ENCODE peak calls at places on chromosomes 2 and 18, in eight cellular contexts. Q, C, A, F, E, V, R and G are unnamed samples.

GRCh38 chr2:188975497-188976102 is 1.4 kb downstream of the COL3A1 start:
- DNase-seq in Q (no peak), C (no peak), A (peak), F (peak), E (no peak), V (no peak), R (no peak), G (peak)

GRCh38 chr18:23547806-23548205 is 38.5 kb downstream of the NPC1 start:
- DNase-seq in Q (no peak), C (no peak), A (peak), F (no peak), E (no peak), V (no peak), R (no peak), G (peak)

GRCh38 chr2:18063826-18064485 is 185.5 kb downstream of the KCNS3 start:
- DNase-seq in Q (no peak), C (no peak), A (no peak), F (no peak), E (no peak), V (no peak), R (no peak), G (no peak)

GRCh38 chr2:102801098-102801718 is 39.4 kb downstream of the TMEM182 start:
- DNase-seq in Q (no peak), C (peak), A (peak), F (peak), E (no peak), V (no peak), R (no peak), G (peak)

GRCh38 chr2:11930211-11930761 is 183.9 kb downstream of the LPIN1 start:
- DNase-seq in Q (peak), C (no peak), A (peak), F (no peak), E (no peak), V (no peak), R (peak), G (no peak)

GRCh38 chr2:37585295-37585908 is 86.0 kb downstream of the CDC42EP3 start:
- DNase-seq in Q (no peak), C (no peak), A (no peak), F (peak), E (no peak), V (peak), R (peak), G (peak)

GRCh38 chr2:239545741-239546392 is 145.0 kb upstream of the HDAC4 start:
- DNase-seq in Q (no peak), C (no peak), A (no peak), F (no peak), E (no peak), V (no peak), R (no peak), G (no peak)

GRCh38 chr2:171855401-171855800 is 38.6 kb downstream of the SLC25A12 start:
- DNase-seq in Q (no peak), C (no peak), A (no peak), F (peak), E (no peak), V (no peak), R (no peak), G (no peak)

GRCh38 chr2:156800065-156800556 is 363.9 kb downstream of the GPD2 start:
- DNase-seq in Q (no peak), C (peak), A (no peak), F (no peak), E (no peak), V (no peak), R (no peak), G (no peak)

GRCh38 chr2:128172191-128172590 is 81.2 kb downstream of the UGGT1 start:
- DNase-seq in Q (no peak), C (peak), A (no peak), F (peak), E (no peak), V (no peak), R (no peak), G (peak)

GRCh38 chr2:39094717-39095363 is 26.0 kb downstream of the SOS1 start:
- DNase-seq in Q (no peak), C (no peak), A (peak), F (peak), E (no peak), V (no peak), R (no peak), G (peak)

GRCh38 chr2:134369220-134369902 is 115.5 kb downstream of the MGAT5 start:
- DNase-seq in Q (no peak), C (no peak), A (no peak), F (no peak), E (no peak), V (no peak), R (no peak), G (no peak)

GRCh38 chr18:58887613-58887963 is 22.9 kb downstream of the ZNF532 start:
- DNase-seq in Q (peak), C (no peak), A (peak), F (no peak), E (no peak), V (peak), R (peak), G (no peak)

GRCh38 chr2:46230115-46230571 is 67.1 kb upstream of the EPAS1 start:
- DNase-seq in Q (peak), C (no peak), A (peak), F (no peak), E (peak), V (no peak), R (peak), G (no peak)

GRCh38 chr2:135963841-135964240 is 21.6 kb downstream of the DARS1 start:
- DNase-seq in Q (no peak), C (no peak), A (peak), F (peak), E (no peak), V (no peak), R (no peak), G (no peak)

GRCh38 chr2:147449323-147450080 is 395.3 kb upstream of the ACVR2A start:
- DNase-seq in Q (no peak), C (peak), A (no peak), F (no peak), E (no peak), V (no peak), R (no peak), G (no peak)

GRCh38 chr2:33126973-33127372 is 180.2 kb downstream of the LTBP1 start:
- DNase-seq in Q (no peak), C (no peak), A (peak), F (peak), E (no peak), V (no peak), R (no peak), G (peak)

GRCh38 chr2:26605195-26605968 is 35.8 kb downstream of the CIB4 start:
- DNase-seq in Q (no peak), C (peak), A (peak), F (peak), E (peak), V (no peak), R (no peak), G (peak)

GRCh38 chr2:143936758-143937562 is 583.0 kb downstream of the ZEB2 start:
- DNase-seq in Q (peak), C (peak), A (no peak), F (peak), E (no peak), V (peak), R (peak), G (peak)

GRCh38 chr2:21233178-21233577 is 109.4 kb downstream of the TDRD15 start:
- DNase-seq in Q (no peak), C (no peak), A (no peak), F (no peak), E (no peak), V (no peak), R (no peak), G (no peak)

GRCh38 chr2:4336855-4337254 is 633.5 kb downstream of the DCDC2C start:
- DNase-seq in Q (no peak), C (no peak), A (no peak), F (no peak), E (no peak), V (no peak), R (no peak), G (no peak)

GRCh38 chr2:71962350-71962749 is 185.3 kb downstream of the CYP26B1 start:
- DNase-seq in Q (no peak), C (no peak), A (no peak), F (no peak), E (no peak), V (no peak), R (no peak), G (no peak)

GRCh38 chr2:20957745-20958144 is 86.1 kb downstream of the APOB start:
- DNase-seq in Q (no peak), C (no peak), A (no peak), F (no peak), E (no peak), V (no peak), R (no peak), G (no peak)

GRCh38 chr2:118834901-118835738 is 12.3 kb downstream of the EN1 start:
- DNase-seq in Q (no peak), C (peak), A (no peak), F (no peak), E (no peak), V (no peak), R (no peak), G (no peak)

GRCh38 chr2:240505946-240506345 is 51.8 kb downstream of the ANKMY1 start:
- DNase-seq in Q (no peak), C (no peak), A (no peak), F (no peak), E (no peak), V (no peak), R (peak), G (no peak)

GRCh38 chr2:233912799-233913423 is 4.3 kb upstream of the TRPM8 start:
- DNase-seq in Q (no peak), C (peak), A (peak), F (peak), E (peak), V (no peak), R (no peak), G (peak)

GRCh38 chr2:207337234-207338219 is 171.8 kb upstream of the KLF7 start:
- DNase-seq in Q (no peak), C (no peak), A (peak), F (peak), E (no peak), V (no peak), R (no peak), G (peak)
- H3K4me3 ChIP-seq in Q (no peak), C (no peak), A (no peak), F (no peak), E (no peak), V (no peak), R (no peak), G (no peak)

GRCh38 chr2:153477096-153477555 is 1.4 kb downstream of the RPRM start:
- DNase-seq in Q (peak), C (peak), A (no peak), F (no peak), E (no peak), V (no peak), R (no peak), G (no peak)
- TF ChIP-seq CTCF in Q (no peak), C (peak), A (peak), F (no peak), E (no peak), V (no peak), R (no peak), G (no peak)

GRCh38 chr18:8822643-8823042 is 117.3 kb downstream of the MTCL1 start:
- DNase-seq in Q (no peak), C (no peak), A (no peak), F (no peak), E (no peak), V (no peak), R (no peak), G (no peak)
- H3K4me3 ChIP-seq in Q (no peak), C (no peak), A (no peak), F (no peak), E (no peak), V (no peak), R (no peak), G (no peak)

DNA sequence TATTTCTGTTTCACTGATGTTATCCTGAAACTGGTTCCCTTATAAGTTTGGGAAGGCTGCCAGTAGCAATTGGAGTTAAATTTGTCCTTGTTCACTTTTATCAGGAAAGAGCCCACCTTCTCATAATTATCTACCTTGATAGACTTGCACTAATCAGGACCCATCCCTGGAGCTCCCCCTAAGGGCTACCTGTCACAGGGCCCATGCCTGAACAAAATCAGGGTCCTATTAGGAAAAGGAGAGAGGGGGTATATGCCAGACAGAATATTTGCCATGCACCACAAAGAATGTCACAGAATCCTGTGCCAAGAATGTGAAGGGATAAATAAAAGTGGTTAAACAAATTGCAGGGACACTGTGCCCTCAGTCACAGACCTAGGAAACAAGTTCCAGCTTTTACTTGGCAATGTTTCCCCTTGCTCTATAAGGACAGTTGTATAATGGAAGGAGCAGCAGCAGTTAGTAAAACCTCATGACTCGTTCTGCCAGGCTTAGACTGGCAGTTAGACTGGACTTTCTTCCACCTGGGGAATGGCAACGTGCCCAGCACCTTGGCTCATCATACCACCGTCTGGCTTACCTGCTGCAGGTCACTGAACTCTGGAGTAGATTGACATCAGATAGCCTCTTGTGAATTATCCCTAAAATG is 32.3 kb upstream of the VWC2L start:
- DNase-seq in Q (no peak), C (no peak), A (no peak), F (no peak), E (no peak), V (no peak), R (no peak), G (no peak)
- TF ChIP-seq CTCF in Q (no peak), C (peak), A (no peak), F (no peak), E (no peak), V (no peak), R (no peak), G (no peak)

GRCh38 chr2:57107353-57107752 is 923.6 kb downstream of the CCDC85A start:
- DNase-seq in Q (no peak), C (no peak), A (no peak), F (no peak), E (no peak), V (no peak), R (no peak), G (no peak)

GRCh38 chr2:57111531-57111930 is 927.7 kb downstream of the CCDC85A start:
- DNase-seq in Q (no peak), C (no peak), A (no peak), F (no peak), E (no peak), V (no peak), R (no peak), G (no peak)

GRCh38 chr2:57100436-57100835 is 916.6 kb downstream of the CCDC85A start:
- DNase-seq in Q (no peak), C (no peak), A (no peak), F (no peak), E (no peak), V (no peak), R (no peak), G (no peak)

GRCh38 chr2:57105694-57106093 is 921.9 kb downstream of the CCDC85A start:
- DNase-seq in Q (no peak), C (peak), A (no peak), F (no peak), E (no peak), V (no peak), R (no peak), G (no peak)
- H3K4me3 ChIP-seq in Q (no peak), C (no peak), A (no peak), F (no peak), E (no peak), V (no peak), R (no peak), G (no peak)